ENCODE peak calls at places on chromosomes 5 and 9, in eight cellular contexts. G is GM12891; Q is astrocyte of the hippocampus; K is cerebellum; C is GM06990; N is amniotic stem cell; R is stimulated activated CD8-positive, alpha-beta memory T cell treated with anti-CD3 and anti-CD28 coated beads, Interleukin-7, amount 100 ng/mL, for 4 hours; H is brain microvascular endothelial cell. U is an unnamed sample.

GRCh38 chr5:93574041-93574938 is 6.7 kb downstream of the NR2F1-AS1 start:
- DNase-seq in H (no peak), R (no peak), K (no peak), N (no peak), C (no peak), Q (peak), G (no peak), U (no peak)

GRCh38 chr5:151805414-151806225 is 33.9 kb downstream of the G3BP1 start:
- DNase-seq in N (no peak), H (no peak), Q (no peak), K (no peak), C (no peak), R (no peak), G (no peak), U (peak)

GRCh38 chr9:78985084-78985738 is 586.6 kb upstream of the TLE4 start:
- DNase-seq in Q (peak), R (no peak), N (no peak), G (no peak), K (no peak), C (no peak), H (no peak), U (peak)

GRCh38 chr5:15007549-15008142 is 136.1 kb upstream of the ANKH start:
- DNase-seq in R (no peak), H (no peak), Q (no peak), G (no peak), K (no peak), C (no peak), N (no peak), U (peak)

GRCh38 chr5:84381501-84382362 is 2.9 kb downstream of the EDIL3 start:
- DNase-seq in K (peak), R (no peak), Q (peak), G (no peak), N (no peak), C (no peak), H (peak), U (no peak)

GRCh38 chr5:165130656-165131055 is 1625.2 kb downstream of the MAT2B start:
- DNase-seq in K (no peak), N (no peak), C (no peak), G (no peak), R (no peak), H (no peak), Q (peak), U (no peak)

GRCh38 chr5:160450164-160450932 is 28.7 kb downstream of the PTTG1 start:
- DNase-seq in N (no peak), G (no peak), Q (no peak), R (no peak), K (no peak), C (no peak), H (no peak), U (no peak)

GRCh38 chr9:89372230-89372816 is 54.0 kb downstream of the SECISBP2 start:
- DNase-seq in K (no peak), H (no peak), G (no peak), Q (no peak), R (peak), C (peak), N (no peak), U (no peak)

GRCh38 chr9:95839012-95839411 is 36.5 kb upstream of the ERCC6L2 start:
- DNase-seq in Q (no peak), C (no peak), N (no peak), G (no peak), K (no peak), R (no peak), H (no peak), U (no peak)

GRCh38 chr9:83304686-83305085 is 233.5 kb downstream of the FRMD3 start:
- DNase-seq in H (peak), N (no peak), G (no peak), C (no peak), Q (peak), R (no peak), K (peak), U (peak)

GRCh38 chr5:168819004-168819626 is 239.9 kb upstream of the PANK3 start:
- DNase-seq in C (no peak), N (no peak), Q (peak), H (no peak), R (no peak), G (no peak), K (no peak), U (no peak)

GRCh38 chr5:116652196-116652729 is 77.6 kb upstream of the SEMA6A start:
- DNase-seq in R (no peak), G (no peak), Q (peak), K (peak), C (peak), H (peak), N (no peak), U (peak)

GRCh38 chr5:6910950-6911349 is 197.7 kb downstream of the TENT4A start:
- DNase-seq in Q (no peak), N (no peak), H (no peak), G (no peak), R (no peak), C (no peak), K (no peak), U (peak)

GRCh38 chr5:107235167-107235566 is 435.6 kb downstream of the EFNA5 start:
- DNase-seq in K (no peak), Q (no peak), R (no peak), G (no peak), C (no peak), H (no peak), N (no peak), U (no peak)

GRCh38 chr9:123953601-123954011 is 23.7 kb upstream of the DENND1A start:
- DNase-seq in N (no peak), H (no peak), G (no peak), C (no peak), K (no peak), Q (no peak), R (no peak), U (no peak)

GRCh38 chr5:40570408-40571129 is 109.1 kb upstream of the PTGER4 start:
- DNase-seq in H (peak), C (peak), N (no peak), R (no peak), Q (peak), G (no peak), K (no peak), U (peak)

GRCh38 chr5:43000198-43000840 is 39.8 kb downstream of the ANXA2R start:
- DNase-seq in K (no peak), Q (peak), H (no peak), R (no peak), G (no peak), C (no peak), N (no peak), U (peak)

GRCh38 chr5:58085800-58086199 is 374.1 kb downstream of the PLK2 start:
- DNase-seq in N (no peak), Q (peak), G (no peak), R (no peak), H (peak), C (no peak), K (no peak), U (no peak)

U was measured in EH.